ENCODE peak calls at places on chromosomes 11 and 22, in ten cellular contexts. One of them, this sample, is unnamed.

GRCh38 chr22:41821449-41822030 is 11.4 kb upstream of the SREBF2 start:
- DNase-seq in GM12892: no peak
- DNase-seq in HEK293T: no peak
- DNase-seq in HT1080: no peak
- DNase-seq in stimulated activated naive B cell treated with anti-CD40 and anti-IgM and Interleukin-4, amounts not matched to agents 10 μg/mL and 1 μg/mL and 100 μg/mL, for 72 hours: no peak
- DNase-seq in heart left ventricle: no peak
- DNase-seq in NCI-H510A treated with DMSO at 0.1 percent for 48 hours: no peak
- DNase-seq in AG08395: no peak
- DNase-seq in psoas muscle: no peak
- DNase-seq in mucosa of descending colon: no peak
- DNase-seq in this sample: no peak

GRCh38 chr11:111602865-111603632 is 800 bp downstream of the SIK2 start:
- DNase-seq in heart left ventricle: peak
- DNase-seq in psoas muscle: peak
- DNase-seq in NCI-H510A treated with DMSO at 0.1 percent for 48 hours: peak
- DNase-seq in GM12892: peak
- DNase-seq in HEK293T: peak
- DNase-seq in mucosa of descending colon: peak
- DNase-seq in stimulated activated naive B cell treated with anti-CD40 and anti-IgM and Interleukin-4, amounts not matched to agents 10 μg/mL and 1 μg/mL and 100 μg/mL, for 72 hours: no peak
- DNase-seq in AG08395: peak
- DNase-seq in HT1080: no peak
- DNase-seq in this sample: no peak

GRCh38 chr22:24697671-24698082 is 76.8 kb downstream of the PIWIL3 start:
- DNase-seq in AG08395: no peak
- DNase-seq in NCI-H510A treated with DMSO at 0.1 percent for 48 hours: peak
- DNase-seq in psoas muscle: peak
- DNase-seq in stimulated activated naive B cell treated with anti-CD40 and anti-IgM and Interleukin-4, amounts not matched to agents 10 μg/mL and 1 μg/mL and 100 μg/mL, for 72 hours: no peak
- DNase-seq in HEK293T: no peak
- DNase-seq in heart left ventricle: no peak
- DNase-seq in HT1080: no peak
- DNase-seq in GM12892: no peak
- DNase-seq in mucosa of descending colon: peak
- DNase-seq in this sample: no peak

GRCh38 chr11:2725367-2726300 is 25.8 kb upstream of the KCNQ1OT1 start:
- DNase-seq in psoas muscle: peak
- DNase-seq in stimulated activated naive B cell treated with anti-CD40 and anti-IgM and Interleukin-4, amounts not matched to agents 10 μg/mL and 1 μg/mL and 100 μg/mL, for 72 hours: no peak
- DNase-seq in AG08395: peak
- DNase-seq in mucosa of descending colon: peak
- DNase-seq in heart left ventricle: peak
- DNase-seq in GM12892: no peak
- DNase-seq in HT1080: no peak
- DNase-seq in HEK293T: no peak
- DNase-seq in NCI-H510A treated with DMSO at 0.1 percent for 48 hours: no peak
- DNase-seq in this sample: no peak

GRCh38 chr22:17083255-17083654 is 1.5 kb upstream of the IL17RA start:
- DNase-seq in HT1080: no peak
- DNase-seq in NCI-H510A treated with DMSO at 0.1 percent for 48 hours: no peak
- DNase-seq in HEK293T: no peak
- DNase-seq in AG08395: no peak
- DNase-seq in psoas muscle: no peak
- DNase-seq in mucosa of descending colon: no peak
- DNase-seq in stimulated activated naive B cell treated with anti-CD40 and anti-IgM and Interleukin-4, amounts not matched to agents 10 μg/mL and 1 μg/mL and 100 μg/mL, for 72 hours: no peak
- DNase-seq in GM12892: no peak
- DNase-seq in heart left ventricle: no peak
- DNase-seq in this sample: no peak

GRCh38 chr22:21691773-21692172 is 26.0 kb downstream of the PPIL2 start:
- DNase-seq in heart left ventricle: no peak
- DNase-seq in AG08395: no peak
- DNase-seq in HEK293T: no peak
- DNase-seq in HT1080: no peak
- DNase-seq in psoas muscle: no peak
- DNase-seq in stimulated activated naive B cell treated with anti-CD40 and anti-IgM and Interleukin-4, amounts not matched to agents 10 μg/mL and 1 μg/mL and 100 μg/mL, for 72 hours: no peak
- DNase-seq in NCI-H510A treated with DMSO at 0.1 percent for 48 hours: no peak
- DNase-seq in GM12892: no peak
- DNase-seq in mucosa of descending colon: no peak
- DNase-seq in this sample: no peak

GRCh38 chr22:23781533-23781932 is 5.2 kb upstream of the SMARCB1 start:
- DNase-seq in HEK293T: no peak
- DNase-seq in GM12892: no peak
- DNase-seq in AG08395: peak
- DNase-seq in HT1080: peak
- DNase-seq in NCI-H510A treated with DMSO at 0.1 percent for 48 hours: no peak
- DNase-seq in mucosa of descending colon: no peak
- DNase-seq in heart left ventricle: no peak
- DNase-seq in psoas muscle: peak
- DNase-seq in stimulated activated naive B cell treated with anti-CD40 and anti-IgM and Interleukin-4, amounts not matched to agents 10 μg/mL and 1 μg/mL and 100 μg/mL, for 72 hours: no peak
- DNase-seq in this sample: no peak

GRCh38 chr11:63551889-63552266 is 11.3 kb downstream of the PLAAT2 start:
- DNase-seq in AG08395: no peak
- DNase-seq in HT1080: no peak
- DNase-seq in mucosa of descending colon: no peak
- DNase-seq in stimulated activated naive B cell treated with anti-CD40 and anti-IgM and Interleukin-4, amounts not matched to agents 10 μg/mL and 1 μg/mL and 100 μg/mL, for 72 hours: no peak
- DNase-seq in psoas muscle: no peak
- DNase-seq in NCI-H510A treated with DMSO at 0.1 percent for 48 hours: no peak
- DNase-seq in heart left ventricle: no peak
- DNase-seq in HEK293T: no peak
- DNase-seq in GM12892: no peak
- DNase-seq in this sample: no peak

GRCh38 chr11:62404918-62405317 is 13.9 kb upstream of the SCGB1A1 start:
- DNase-seq in NCI-H510A treated with DMSO at 0.1 percent for 48 hours: no peak
- DNase-seq in AG08395: no peak
- DNase-seq in HT1080: no peak
- DNase-seq in mucosa of descending colon: no peak
- DNase-seq in stimulated activated naive B cell treated with anti-CD40 and anti-IgM and Interleukin-4, amounts not matched to agents 10 μg/mL and 1 μg/mL and 100 μg/mL, for 72 hours: no peak
- DNase-seq in psoas muscle: no peak
- DNase-seq in heart left ventricle: no peak
- DNase-seq in GM12892: no peak
- DNase-seq in HEK293T: no peak
- DNase-seq in this sample: no peak

GRCh38 chr11:67500818-67501584 is 4.2 kb downstream of the PITPNM1 start:
- DNase-seq in GM12892: no peak
- DNase-seq in NCI-H510A treated with DMSO at 0.1 percent for 48 hours: no peak
- DNase-seq in HEK293T: no peak
- DNase-seq in mucosa of descending colon: no peak
- DNase-seq in stimulated activated naive B cell treated with anti-CD40 and anti-IgM and Interleukin-4, amounts not matched to agents 10 μg/mL and 1 μg/mL and 100 μg/mL, for 72 hours: no peak
- DNase-seq in HT1080: no peak
- DNase-seq in psoas muscle: no peak
- DNase-seq in heart left ventricle: no peak
- DNase-seq in AG08395: no peak
- DNase-seq in this sample: no peak

GRCh38 chr22:43164636-43165035 is 13.3 kb downstream of the TSPO start:
- DNase-seq in HEK293T: no peak
- DNase-seq in heart left ventricle: no peak
- DNase-seq in stimulated activated naive B cell treated with anti-CD40 and anti-IgM and Interleukin-4, amounts not matched to agents 10 μg/mL and 1 μg/mL and 100 μg/mL, for 72 hours: no peak
- DNase-seq in NCI-H510A treated with DMSO at 0.1 percent for 48 hours: no peak
- DNase-seq in HT1080: no peak
- DNase-seq in GM12892: no peak
- DNase-seq in mucosa of descending colon: no peak
- DNase-seq in psoas muscle: no peak
- DNase-seq in AG08395: no peak
- DNase-seq in this sample: no peak

GRCh38 chr11:86370922-86371614 is 3.6 kb upstream of the CCDC81 start:
- DNase-seq in HT1080: peak
- DNase-seq in stimulated activated naive B cell treated with anti-CD40 and anti-IgM and Interleukin-4, amounts not matched to agents 10 μg/mL and 1 μg/mL and 100 μg/mL, for 72 hours: no peak
- DNase-seq in mucosa of descending colon: no peak
- DNase-seq in heart left ventricle: no peak
- DNase-seq in AG08395: no peak
- DNase-seq in HEK293T: no peak
- DNase-seq in GM12892: no peak
- DNase-seq in NCI-H510A treated with DMSO at 0.1 percent for 48 hours: no peak
- DNase-seq in psoas muscle: no peak
- DNase-seq in this sample: no peak

GRCh38 chr11:130124096-130124495 is 35.5 kb upstream of the ST14 start:
- DNase-seq in NCI-H510A treated with DMSO at 0.1 percent for 48 hours: no peak
- DNase-seq in HT1080: peak
- DNase-seq in mucosa of descending colon: no peak
- DNase-seq in HEK293T: no peak
- DNase-seq in heart left ventricle: peak
- DNase-seq in GM12892: no peak
- DNase-seq in stimulated activated naive B cell treated with anti-CD40 and anti-IgM and Interleukin-4, amounts not matched to agents 10 μg/mL and 1 μg/mL and 100 μg/mL, for 72 hours: no peak
- DNase-seq in AG08395: peak
- DNase-seq in psoas muscle: peak
- DNase-seq in this sample: no peak

GRCh38 chr11:116376054-116376453 is 396.7 kb downstream of the BUD13 start:
- DNase-seq in HEK293T: no peak
- DNase-seq in NCI-H510A treated with DMSO at 0.1 percent for 48 hours: no peak
- DNase-seq in mucosa of descending colon: no peak
- DNase-seq in GM12892: no peak
- DNase-seq in HT1080: no peak
- DNase-seq in stimulated activated naive B cell treated with anti-CD40 and anti-IgM and Interleukin-4, amounts not matched to agents 10 μg/mL and 1 μg/mL and 100 μg/mL, for 72 hours: no peak
- DNase-seq in psoas muscle: no peak
- DNase-seq in AG08395: no peak
- DNase-seq in heart left ventricle: no peak
- DNase-seq in this sample: no peak

GRCh38 chr22:26998134-26998533 is 340.7 kb downstream of the MIAT start:
- DNase-seq in HEK293T: no peak
- DNase-seq in stimulated activated naive B cell treated with anti-CD40 and anti-IgM and Interleukin-4, amounts not matched to agents 10 μg/mL and 1 μg/mL and 100 μg/mL, for 72 hours: no peak
- DNase-seq in NCI-H510A treated with DMSO at 0.1 percent for 48 hours: no peak
- DNase-seq in AG08395: peak
- DNase-seq in psoas muscle: no peak
- DNase-seq in GM12892: no peak
- DNase-seq in mucosa of descending colon: no peak
- DNase-seq in heart left ventricle: no peak
- DNase-seq in HT1080: no peak
- DNase-seq in this sample: no peak

GRCh38 chr11:112722876-112723275 is 238.3 kb upstream of the NCAM1 start:
- DNase-seq in NCI-H510A treated with DMSO at 0.1 percent for 48 hours: no peak
- DNase-seq in mucosa of descending colon: no peak
- DNase-seq in GM12892: no peak
- DNase-seq in heart left ventricle: no peak
- DNase-seq in AG08395: no peak
- DNase-seq in HEK293T: no peak
- DNase-seq in stimulated activated naive B cell treated with anti-CD40 and anti-IgM and Interleukin-4, amounts not matched to agents 10 μg/mL and 1 μg/mL and 100 μg/mL, for 72 hours: no peak
- DNase-seq in psoas muscle: no peak
- DNase-seq in HT1080: no peak
- DNase-seq in this sample: no peak

GRCh38 chr11:86696004-86696403 is 23.6 kb upstream of the ME3 start:
- DNase-seq in mucosa of descending colon: no peak
- DNase-seq in HT1080: peak
- DNase-seq in stimulated activated naive B cell treated with anti-CD40 and anti-IgM and Interleukin-4, amounts not matched to agents 10 μg/mL and 1 μg/mL and 100 μg/mL, for 72 hours: no peak
- DNase-seq in AG08395: peak
- DNase-seq in GM12892: no peak
- DNase-seq in psoas muscle: no peak
- DNase-seq in NCI-H510A treated with DMSO at 0.1 percent for 48 hours: no peak
- DNase-seq in heart left ventricle: no peak
- DNase-seq in HEK293T: no peak
- DNase-seq in this sample: no peak

GRCh38 chr11:66069715-66070603 is at the start of gene PACS1:
- DNase-seq in stimulated activated naive B cell treated with anti-CD40 and anti-IgM and Interleukin-4, amounts not matched to agents 10 μg/mL and 1 μg/mL and 100 μg/mL, for 72 hours: peak
- DNase-seq in HT1080: peak
- DNase-seq in heart left ventricle: peak
- DNase-seq in AG08395: peak
- DNase-seq in NCI-H510A treated with DMSO at 0.1 percent for 48 hours: no peak
- DNase-seq in mucosa of descending colon: peak
- DNase-seq in HEK293T: peak
- DNase-seq in psoas muscle: peak
- DNase-seq in GM12892: peak
- DNase-seq in this sample: peak

GRCh38 chr11:118198370-118198769 is 21.9 kb upstream of the SCN2B start:
- DNase-seq in AG08395: peak
- DNase-seq in GM12892: peak
- DNase-seq in HEK293T: peak
- DNase-seq in stimulated activated naive B cell treated with anti-CD40 and anti-IgM and Interleukin-4, amounts not matched to agents 10 μg/mL and 1 μg/mL and 100 μg/mL, for 72 hours: peak
- DNase-seq in mucosa of descending colon: peak
- DNase-seq in psoas muscle: peak
- DNase-seq in NCI-H510A treated with DMSO at 0.1 percent for 48 hours: peak
- DNase-seq in HT1080: peak
- DNase-seq in heart left ventricle: peak
- DNase-seq in this sample: peak

This sample was measured in CD4-positive, alpha-beta T cell.